ENCODE peak calls at places on chromosomes 12 and 14, in five cellular contexts. One of them, this sample, is unnamed.

GRCh38 chr12:128259556-128260070 is 7.4 kb upstream of the TMEM132C start:
- DNase-seq in NCI-H1930: peak
- DNase-seq in mucosa of descending colon: no peak
- DNase-seq in cardiac fibroblast: peak
- DNase-seq in SW480: peak
- DNase-seq in this sample: peak

GRCh38 chr12:25655702-25656101 is 102.6 kb upstream of the LMNTD1 start:
- DNase-seq in mucosa of descending colon: no peak
- DNase-seq in SW480: no peak
- DNase-seq in cardiac fibroblast: no peak
- DNase-seq in NCI-H1930: no peak
- DNase-seq in this sample: no peak

GRCh38 chr14:81435048-81435577 is 35.0 kb upstream of the STON2 start:
- DNase-seq in SW480: no peak
- DNase-seq in cardiac fibroblast: no peak
- DNase-seq in NCI-H1930: no peak
- DNase-seq in mucosa of descending colon: no peak
- DNase-seq in this sample: no peak

GRCh38 chr14:92510972-92511371 is 2.6 kb upstream of the RIN3 start:
- DNase-seq in SW480: peak
- DNase-seq in cardiac fibroblast: no peak
- DNase-seq in NCI-H1930: no peak
- DNase-seq in mucosa of descending colon: peak
- DNase-seq in this sample: no peak

GRCh38 chr14:34256223-34256622 is 205.8 kb downstream of the SPTSSA start:
- DNase-seq in mucosa of descending colon: no peak
- DNase-seq in SW480: no peak
- DNase-seq in cardiac fibroblast: no peak
- DNase-seq in NCI-H1930: no peak
- DNase-seq in this sample: no peak

GRCh38 chr12:108327621-108328371 is 11.3 kb downstream of the CMKLR1 start:
- DNase-seq in SW480: no peak
- DNase-seq in mucosa of descending colon: no peak
- DNase-seq in NCI-H1930: no peak
- DNase-seq in cardiac fibroblast: no peak
- DNase-seq in this sample: no peak

GRCh38 chr12:77072833-77073495 is 7.6 kb upstream of the E2F7 start:
- DNase-seq in NCI-H1930: no peak
- DNase-seq in cardiac fibroblast: no peak
- DNase-seq in mucosa of descending colon: no peak
- DNase-seq in SW480: no peak
- DNase-seq in this sample: no peak

GRCh38 chr14:71228711-71229110 is 321.5 kb downstream of the PCNX1 start:
- DNase-seq in NCI-H1930: no peak
- DNase-seq in cardiac fibroblast: peak
- DNase-seq in mucosa of descending colon: no peak
- DNase-seq in SW480: peak
- DNase-seq in this sample: no peak

GRCh38 chr12:49897276-49897675 is 6.4 kb downstream of the FAIM2 start:
- DNase-seq in NCI-H1930: no peak
- DNase-seq in mucosa of descending colon: peak
- DNase-seq in SW480: no peak
- DNase-seq in cardiac fibroblast: no peak
- DNase-seq in this sample: no peak

GRCh38 chr12:121819212-121819949 is 15.6 kb downstream of the SETD1B start:
- DNase-seq in cardiac fibroblast: no peak
- DNase-seq in SW480: no peak
- DNase-seq in NCI-H1930: no peak
- DNase-seq in mucosa of descending colon: no peak
- DNase-seq in this sample: no peak

GRCh38 chr14:52079239-52079956 is 10.5 kb upstream of the NID2 start:
- DNase-seq in cardiac fibroblast: no peak
- DNase-seq in NCI-H1930: no peak
- DNase-seq in SW480: peak
- DNase-seq in mucosa of descending colon: no peak
- DNase-seq in this sample: no peak

GRCh38 chr14:104360522-104360921 is 219.0 kb upstream of the C14orf180 start:
- DNase-seq in NCI-H1930: no peak
- DNase-seq in mucosa of descending colon: no peak
- DNase-seq in SW480: no peak
- DNase-seq in cardiac fibroblast: no peak
- DNase-seq in this sample: no peak

GRCh38 chr12:123934829-123935228 is 37.8 kb downstream of the CCDC92 start:
- DNase-seq in SW480: no peak
- DNase-seq in mucosa of descending colon: no peak
- DNase-seq in cardiac fibroblast: no peak
- DNase-seq in NCI-H1930: no peak
- DNase-seq in this sample: no peak

GRCh38 chr12:110254971-110255540 is 26.0 kb upstream of the ATP2A2 start:
- DNase-seq in cardiac fibroblast: no peak
- DNase-seq in SW480: no peak
- DNase-seq in NCI-H1930: no peak
- DNase-seq in mucosa of descending colon: no peak
- DNase-seq in this sample: no peak

GRCh38 chr14:91255820-91256219 is 11.3 kb upstream of the GPR68 start:
- DNase-seq in mucosa of descending colon: no peak
- DNase-seq in SW480: no peak
- DNase-seq in cardiac fibroblast: no peak
- DNase-seq in NCI-H1930: no peak
- DNase-seq in this sample: no peak

GRCh38 chr12:49511410-49511809 is 27.4 kb upstream of the KCNH3 start:
- DNase-seq in NCI-H1930: no peak
- DNase-seq in mucosa of descending colon: no peak
- DNase-seq in cardiac fibroblast: no peak
- DNase-seq in SW480: peak
- DNase-seq in this sample: no peak

GRCh38 chr14:25887251-25887908 is 710.5 kb downstream of the NOVA1 start:
- DNase-seq in cardiac fibroblast: no peak
- DNase-seq in SW480: no peak
- DNase-seq in mucosa of descending colon: no peak
- DNase-seq in NCI-H1930: no peak
- DNase-seq in this sample: no peak

GRCh38 chr12:102539651-102540553 is 59.5 kb upstream of the IGF1 start:
- DNase-seq in SW480: peak
- DNase-seq in NCI-H1930: no peak
- DNase-seq in cardiac fibroblast: peak
- DNase-seq in mucosa of descending colon: no peak
- DNase-seq in this sample: no peak

GRCh38 chr12:67735868-67736267 is 87.3 kb downstream of the DYRK2 start:
- DNase-seq in cardiac fibroblast: no peak
- DNase-seq in NCI-H1930: no peak
- DNase-seq in SW480: no peak
- DNase-seq in mucosa of descending colon: no peak
- DNase-seq in this sample: no peak

GRCh38 chr12:103800252-103800771 is 40.7 kb downstream of the NT5DC3 start:
- DNase-seq in SW480: no peak
- DNase-seq in mucosa of descending colon: peak
- DNase-seq in cardiac fibroblast: peak
- DNase-seq in NCI-H1930: no peak
- DNase-seq in this sample: no peak

GRCh38 chr12:2273288-2273687 is 220.5 kb downstream of the CACNA1C start:
- DNase-seq in SW480: no peak
- DNase-seq in mucosa of descending colon: no peak
- DNase-seq in NCI-H1930: no peak
- DNase-seq in cardiac fibroblast: peak
- DNase-seq in this sample: no peak

GRCh38 chr12:27525373-27525772 is 1.4 kb downstream of the PPFIBP1 start:
- DNase-seq in SW480: no peak
- DNase-seq in NCI-H1930: no peak
- DNase-seq in mucosa of descending colon: no peak
- DNase-seq in cardiac fibroblast: peak
- DNase-seq in this sample: no peak

GRCh38 chr14:85934123-85934885 is 404.4 kb downstream of the FLRT2 start:
- DNase-seq in SW480: peak
- DNase-seq in NCI-H1930: no peak
- DNase-seq in mucosa of descending colon: no peak
- DNase-seq in cardiac fibroblast: peak
- DNase-seq in this sample: no peak

GRCh38 chr12:64826234-64826633 is 1.8 kb downstream of the TBC1D30 start:
- DNase-seq in NCI-H1930: no peak
- DNase-seq in cardiac fibroblast: peak
- DNase-seq in mucosa of descending colon: peak
- DNase-seq in SW480: peak
- DNase-seq in this sample: no peak

GRCh38 chr14:104879201-104879982 is 14.3 kb downstream of the CEP170B start:
- DNase-seq in SW480: no peak
- DNase-seq in NCI-H1930: no peak
- DNase-seq in cardiac fibroblast: no peak
- DNase-seq in mucosa of descending colon: peak
- DNase-seq in this sample: no peak

GRCh38 chr12:46523863-46524770 is 151.5 kb upstream of the SLC38A2 start:
- DNase-seq in mucosa of descending colon: no peak
- DNase-seq in NCI-H1930: no peak
- DNase-seq in cardiac fibroblast: peak
- DNase-seq in SW480: peak
- DNase-seq in this sample: peak

GRCh38 chr12:31259136-31259881 is 66.6 kb downstream of the SINHCAF start:
- DNase-seq in mucosa of descending colon: no peak
- DNase-seq in NCI-H1930: no peak
- DNase-seq in cardiac fibroblast: peak
- DNase-seq in SW480: no peak
- DNase-seq in this sample: no peak

GRCh38 chr12:19894803-19895202 is 455.5 kb downstream of the AEBP2 start:
- DNase-seq in cardiac fibroblast: no peak
- DNase-seq in SW480: no peak
- DNase-seq in mucosa of descending colon: no peak
- DNase-seq in NCI-H1930: no peak
- DNase-seq in this sample: no peak

GRCh38 chr12:117387832-117388231 is 26.4 kb upstream of the NOS1 start:
- DNase-seq in SW480: no peak
- DNase-seq in NCI-H1930: no peak
- DNase-seq in cardiac fibroblast: no peak
- DNase-seq in mucosa of descending colon: no peak
- DNase-seq in this sample: no peak

GRCh38 chr14:75283162-75283883 is 4.7 kb downstream of the FOS start:
- DNase-seq in mucosa of descending colon: no peak
- DNase-seq in SW480: peak
- DNase-seq in cardiac fibroblast: peak
- DNase-seq in NCI-H1930: no peak
- DNase-seq in this sample: peak

GRCh38 chr12:121519227-121519626 is 61.6 kb downstream of the KDM2B start:
- DNase-seq in NCI-H1930: no peak
- DNase-seq in SW480: no peak
- DNase-seq in mucosa of descending colon: no peak
- DNase-seq in cardiac fibroblast: no peak
- DNase-seq in this sample: no peak

GRCh38 chr12:21711376-21711775 is 53.7 kb upstream of the LDHB start:
- DNase-seq in mucosa of descending colon: no peak
- DNase-seq in SW480: no peak
- DNase-seq in cardiac fibroblast: no peak
- DNase-seq in NCI-H1930: no peak
- DNase-seq in this sample: no peak

GRCh38 chr14:61894452-61895077 is 132.3 kb downstream of the SNAPC1 start:
- DNase-seq in cardiac fibroblast: peak
- DNase-seq in SW480: peak
- DNase-seq in NCI-H1930: peak
- DNase-seq in mucosa of descending colon: peak
- DNase-seq in this sample: peak

This sample was measured in omental fat pad.